ENCODE peak calls at places on chromosomes 2 and 18, in seven cellular contexts. Y is Peyer's patch; Q is fibroblast of lung; P is CD8-positive, alpha-beta memory T cell; V is adrenal gland; D is WERI-Rb-1; H is PC-9. B is an unnamed sample.
A peak's percentile ranks its signal among the peaks of the same experiment; 100 is the strongest.

GRCh38 chr2:1373794-1374193 is 39.5 kb upstream of the TPO start:
- DNase-seq in Y (no peak), Q (no peak), P (no peak), V (no peak), D (no peak), H (no peak), B (no peak)

GRCh38 chr2:64941143-64941542 is 48.1 kb upstream of the SLC1A4 start:
- DNase-seq in Y (no peak), Q (no peak), P (no peak), V (no peak), D (no peak), H (no peak), B (no peak)

GRCh38 chr18:59691046-59691395 is 6.2 kb downstream of the CCBE1 start:
- DNase-seq in Y (no peak), Q (peak; percentile 17), P (no peak), V (no peak), D (peak; percentile 37), H (no peak), B (no peak)

GRCh38 chr2:131027566-131028528 is 65.4 kb downstream of the FAM168B start:
- DNase-seq in Y (no peak), Q (no peak), P (no peak), V (no peak), D (no peak), H (no peak), B (no peak)

GRCh38 chr18:371616-371998 is 103.8 kb upstream of the THOC1 start:
- DNase-seq in Y (no peak), Q (no peak), P (no peak), V (no peak), D (no peak), H (no peak), B (no peak)

GRCh38 chr2:45003586-45004568 is 5.4 kb downstream of the SIX2 start:
- DNase-seq in Y (no peak), Q (no peak), P (no peak), V (no peak), D (no peak), H (no peak), B (no peak)

GRCh38 chr2:152376385-152376784 is 41.4 kb downstream of the FMNL2 start:
- DNase-seq in Y (no peak), Q (no peak), P (no peak), V (no peak), D (no peak), H (no peak), B (no peak)

GRCh38 chr2:11326692-11327211 is 17.7 kb downstream of the ROCK2 start:
- DNase-seq in Y (no peak), Q (no peak), P (no peak), V (no peak), D (no peak), H (no peak), B (no peak)

GRCh38 chr18:76462326-76462694 is 32.7 kb downstream of the ZNF516 start:
- DNase-seq in Y (no peak), Q (no peak), P (no peak), V (peak; percentile 16), D (no peak), H (no peak), B (no peak)

GRCh38 chr2:24850944-24851343 is 57.7 kb downstream of the CENPO start:
- DNase-seq in Y (no peak), Q (no peak), P (no peak), V (no peak), D (no peak), H (no peak), B (no peak)

GRCh38 chr2:43132523-43133301 is 93.7 kb downstream of the ZFP36L2 start:
- DNase-seq in Y (peak; percentile 62), Q (no peak), P (no peak), V (no peak), D (no peak), H (no peak), B (no peak)

GRCh38 chr18:7205346-7205745 is 25.5 kb upstream of the LRRC30 start:
- DNase-seq in Y (no peak), Q (peak; percentile 48), P (no peak), V (no peak), D (no peak), H (no peak), B (no peak)

GRCh38 chr2:100054426-100054825 is 88.0 kb downstream of the AFF3 start:
- DNase-seq in Y (no peak), Q (no peak), P (no peak), V (no peak), D (peak; percentile 42), H (no peak), B (no peak)

GRCh38 chr2:185689906-185690539 is 48.6 kb upstream of the FSIP2 start:
- DNase-seq in Y (no peak), Q (peak; percentile 30), P (no peak), V (no peak), D (no peak), H (no peak), B (no peak)

GRCh38 chr2:231661422-231662027 is 46.8 kb upstream of the PTMA start:
- DNase-seq in Y (no peak), Q (no peak), P (no peak), V (no peak), D (no peak), H (no peak), B (no peak)

GRCh38 chr2:231664727-231665126 is 43.6 kb upstream of the PTMA start:
- DNase-seq in Y (no peak), Q (no peak), P (no peak), V (no peak), D (no peak), H (no peak), B (no peak)

GRCh38 chr2:231663458-231664290 is 44.7 kb upstream of the PTMA start:
- DNase-seq in Y (peak; percentile 51), Q (no peak), P (no peak), V (no peak), D (no peak), H (no peak), B (no peak)

GRCh38 chr2:231662028-231662810 is 46.1 kb upstream of the PTMA start:
- DNase-seq in Y (peak; percentile 99), Q (peak; percentile 98), P (peak; percentile 94), V (peak; percentile 98), D (no peak), H (peak; percentile 88), B (peak; percentile 99)

GRCh38 chr2:231662811-231663457 is 45.4 kb upstream of the PTMA start:
- DNase-seq in Y (no peak), Q (no peak), P (no peak), V (no peak), D (no peak), H (no peak), B (no peak)
- H3K4me3 ChIP-seq in Y (peak overlapping the region; percentile 52), Q (no peak overlapping the region), P (peak overlapping the region; percentile 56), V (no peak overlapping the region), D (no peak overlapping the region), H (peak overlapping the region; percentile 52), B (no peak overlapping the region)

GRCh38 chr2:31324000-31324633 is 90.2 kb downstream of the EHD3 start:
- DNase-seq in Y (no peak), Q (peak; percentile 28), P (no peak), V (no peak), D (no peak), H (peak; percentile 65), B (no peak)
- H3K4me3 ChIP-seq in Y (peak overlapping the region; percentile 38), Q (peak overlapping the region; percentile 59), P (peak overlapping the region; percentile 50), V (no peak overlapping the region), D (no peak overlapping the region), H (peak overlapping the region; percentile 54), B (peak overlapping the region; percentile 28)

GRCh38 chr2:122433123-122433754 is 677.8 kb downstream of the TSN start:
- DNase-seq in Y (no peak), Q (no peak), P (no peak), V (no peak), D (no peak), H (no peak), B (no peak)
- H3K4me3 ChIP-seq in Y (no peak overlapping the region), Q (no peak overlapping the region), P (no peak overlapping the region), V (no peak overlapping the region), D (no peak overlapping the region), H (no peak overlapping the region), B (no peak overlapping the region)

DNA sequence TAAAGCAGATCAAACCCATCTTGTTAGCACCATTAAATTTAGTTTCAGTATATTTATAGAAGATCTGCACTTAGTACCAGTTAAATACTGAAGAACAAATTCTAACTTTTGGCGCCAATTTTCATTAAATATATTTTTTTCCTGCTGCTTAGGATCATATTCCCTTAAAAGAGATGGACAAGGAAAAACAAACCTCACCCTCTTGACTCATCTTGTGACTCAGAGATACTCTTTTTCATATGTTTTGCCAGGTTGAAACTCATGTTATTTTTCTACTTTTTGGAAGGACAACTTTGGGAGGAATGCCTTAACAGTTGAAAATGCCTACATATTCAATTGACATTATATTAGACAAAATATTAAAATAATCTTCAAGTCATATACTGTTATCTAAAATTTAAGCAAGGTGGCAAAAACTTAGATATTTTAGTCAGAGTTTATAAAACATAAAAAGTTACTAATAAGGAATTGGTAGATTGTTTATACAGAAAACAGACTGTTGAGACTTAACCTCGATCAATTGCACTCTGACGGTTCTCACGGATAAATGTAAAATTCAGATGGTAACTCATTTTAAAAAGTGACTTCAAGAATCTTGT is 36.2 kb downstream of the PNO1 start:
- DNase-seq in Y (no peak), Q (peak; percentile 71), P (no peak), V (no peak), D (no peak), H (peak; percentile 39), B (no peak)
- H3K4me3 ChIP-seq in Y (no peak overlapping the region), Q (no peak overlapping the region), P (no peak overlapping the region), V (no peak overlapping the region), D (no peak overlapping the region), H (no peak overlapping the region), B (no peak overlapping the region)

GRCh38 chr2:95275151-95275515 is 884 bp downstream of the PROM2 start:
- DNase-seq in Y (peak; percentile 46), Q (no peak), P (no peak), V (no peak), D (no peak), H (no peak), B (peak; percentile 34)
- H3K4me3 ChIP-seq in Y (peak overlapping the region; percentile 14), Q (no peak overlapping the region), P (no peak overlapping the region), V (no peak overlapping the region), D (no peak overlapping the region), H (peak overlapping the region; percentile 73), B (no peak overlapping the region)

DNA sequence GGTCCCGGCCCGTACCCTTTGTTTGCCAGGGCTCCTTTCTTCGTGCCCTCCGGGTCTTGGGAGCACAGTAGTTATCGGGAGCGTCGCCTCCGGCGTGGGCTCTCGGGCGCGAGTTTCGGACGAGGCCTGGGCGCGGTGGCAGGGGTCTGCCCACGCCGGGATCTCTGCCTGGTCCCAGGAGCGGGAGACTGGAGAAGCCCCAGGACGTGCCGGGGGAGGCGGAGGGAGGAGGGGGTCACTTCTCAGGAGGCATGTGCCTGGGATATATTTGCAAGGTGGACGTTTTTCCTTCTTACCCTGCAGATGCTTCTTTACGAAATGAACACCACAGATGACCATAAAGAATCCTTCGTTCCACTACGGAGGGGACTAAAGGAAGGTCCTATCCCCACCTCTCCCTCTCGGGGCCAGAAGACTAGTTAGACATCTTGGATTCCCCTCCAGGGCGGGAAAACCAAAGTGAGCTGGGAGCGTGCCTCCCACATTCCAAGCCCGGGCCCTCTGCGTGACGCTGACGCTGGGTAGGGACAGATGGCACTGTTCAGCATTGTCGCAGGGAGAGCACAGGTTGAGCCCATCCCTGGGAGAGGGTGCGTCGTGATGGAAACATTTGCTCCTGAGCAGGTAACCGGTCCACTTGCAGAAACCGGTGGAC is 483 bp upstream of the FHL2 start:
- DNase-seq in Y (no peak), Q (no peak), P (no peak), V (no peak), D (no peak), H (no peak), B (no peak)
- H3K4me3 ChIP-seq in Y (peak overlapping the region; percentile 70), Q (no peak overlapping the region), P (peak overlapping the region; percentile 74), V (no peak overlapping the region), D (no peak overlapping the region), H (peak overlapping the region; percentile 100), B (no peak overlapping the region)

B was measured in aorta.